ENCODE peak calls at places on chromosomes 5 and 9, in seven cellular contexts. A is neuronal stem cell, U is H1, T is IMR-90, P is trophoblast cell, R is mesendoderm, J is mesenchymal stem cell. W is an unnamed sample.

GRCh38 chr5:149485655-149486615 is 65.3 kb downstream of the CSNK1A1 start:
- DNase-seq in A (no peak), R (peak), U (no peak), J (peak), P (peak), T (peak), W (no peak)

GRCh38 chr9:93182572-93182971 is 1.4 kb upstream of the WNK2 start:
- DNase-seq in P (no peak), R (no peak), J (no peak), U (no peak), T (no peak), A (no peak), W (no peak)

GRCh38 chr5:142248853-142249462 is 75.9 kb downstream of the SPRY4 start:
- DNase-seq in A (no peak), R (no peak), J (no peak), U (no peak), T (peak), P (no peak), W (no peak)

GRCh38 chr5:60436518-60436917 is 263.4 kb downstream of the DEPDC1B start:
- DNase-seq in J (no peak), P (no peak), R (no peak), U (no peak), A (no peak), T (no peak), W (no peak)

GRCh38 chr5:79886940-79887339 is 104.1 kb downstream of the MTX3 start:
- DNase-seq in T (no peak), A (no peak), J (no peak), U (no peak), P (no peak), R (no peak), W (no peak)

GRCh38 chr9:77735515-77735914 is 87.4 kb upstream of the GNA14 start:
- DNase-seq in J (no peak), T (peak), A (no peak), R (peak), P (peak), U (no peak), W (no peak)

GRCh38 chr5:126119894-126120442 is 303.2 kb upstream of the GRAMD2B start:
- DNase-seq in A (no peak), P (no peak), R (no peak), U (no peak), J (peak), T (no peak), W (no peak)

GRCh38 chr9:120668399-120668798 is 45.9 kb downstream of the MEGF9 start:
- DNase-seq in R (no peak), T (no peak), A (no peak), P (no peak), U (no peak), J (peak), W (no peak)

GRCh38 chr9:92960561-92961290 is 13.4 kb downstream of the FGD3 start:
- DNase-seq in P (no peak), U (no peak), J (no peak), R (no peak), T (no peak), A (no peak), W (no peak)

GRCh38 chr5:60382761-60383160 is 317.2 kb downstream of the DEPDC1B start:
- DNase-seq in R (peak), P (peak), A (no peak), J (peak), U (no peak), T (peak), W (no peak)

GRCh38 chr9:130745210-130745800 is 51.7 kb downstream of the EXOSC2 start:
- DNase-seq in R (peak), A (no peak), U (no peak), T (no peak), P (peak), J (no peak), W (no peak)

DNA sequence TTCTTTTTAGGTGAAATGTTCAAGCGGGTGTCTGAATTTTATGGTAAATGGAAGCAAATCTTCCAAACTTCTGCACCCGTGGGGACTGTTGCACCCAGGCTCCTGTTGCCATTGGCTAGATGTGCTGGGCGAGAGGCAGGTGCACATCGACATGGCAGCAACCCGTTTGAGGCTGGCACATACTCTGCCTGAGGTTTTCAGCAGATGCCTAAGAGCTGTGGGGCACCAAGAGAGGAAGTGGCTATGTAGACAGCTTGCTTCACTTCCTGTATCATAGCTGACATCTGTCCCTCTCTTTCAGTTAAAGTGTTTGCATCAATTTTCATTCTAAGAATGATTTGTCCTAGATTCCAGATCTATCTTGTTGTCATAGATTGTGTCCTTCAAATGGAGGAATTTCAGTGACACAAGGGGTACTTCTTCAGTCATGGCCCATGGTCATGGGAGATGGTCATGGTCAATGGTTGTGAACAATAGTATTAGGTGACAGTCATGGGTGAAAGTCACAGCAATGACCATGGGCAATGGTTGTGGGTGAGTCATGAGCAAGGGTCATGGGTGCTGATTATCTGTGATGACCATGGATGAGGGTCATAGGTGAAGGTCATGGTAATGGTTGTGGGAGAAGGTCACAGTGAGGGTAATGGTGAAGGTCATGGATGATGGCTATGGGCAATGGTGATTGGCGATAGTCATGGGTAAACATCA is 115.1 kb upstream of the IRX4 start:
- DNase-seq in U (no peak), P (no peak), A (no peak), J (no peak), T (no peak), R (no peak), W (no peak)
- H3K23ac ChIP-seq in U (no peak), P (no peak), A (no peak), J (no peak), T (no peak), R (no peak), W (no peak)

GRCh38 chr9:122821278-122821952 is 7.0 kb downstream of the PDCL start:
- DNase-seq in T (peak), R (no peak), A (no peak), J (peak), P (peak), U (no peak), W (no peak)
- H3K23ac ChIP-seq in T (peak), R (no peak), A (no peak), J (no peak), P (no peak), U (no peak), W (no peak)

DNA sequence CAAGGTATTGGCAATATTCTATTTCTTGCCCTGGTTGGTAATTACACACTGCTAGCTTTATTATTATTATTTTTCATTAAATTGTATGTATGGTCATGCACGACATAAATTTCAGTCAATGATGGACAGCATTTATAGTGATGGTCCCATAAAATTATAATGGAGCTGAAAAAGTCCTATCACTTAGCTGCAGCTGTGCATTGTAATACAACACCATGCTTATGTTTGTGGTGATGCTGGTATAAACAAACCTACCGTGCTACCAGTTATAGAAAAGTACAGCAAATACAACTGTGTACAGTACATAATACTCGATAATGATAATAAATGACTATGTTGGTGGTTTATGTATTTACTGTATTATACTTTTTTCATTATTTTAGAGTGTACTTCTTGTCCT is 65.5 kb downstream of the NR3C1 start:
- DNase-seq in T (peak), U (no peak), P (no peak), R (no peak), J (peak), A (no peak), W (no peak)
- H3K23ac ChIP-seq in T (no peak), U (no peak), P (no peak), R (no peak), J (no peak), A (no peak), W (no peak)

DNA sequence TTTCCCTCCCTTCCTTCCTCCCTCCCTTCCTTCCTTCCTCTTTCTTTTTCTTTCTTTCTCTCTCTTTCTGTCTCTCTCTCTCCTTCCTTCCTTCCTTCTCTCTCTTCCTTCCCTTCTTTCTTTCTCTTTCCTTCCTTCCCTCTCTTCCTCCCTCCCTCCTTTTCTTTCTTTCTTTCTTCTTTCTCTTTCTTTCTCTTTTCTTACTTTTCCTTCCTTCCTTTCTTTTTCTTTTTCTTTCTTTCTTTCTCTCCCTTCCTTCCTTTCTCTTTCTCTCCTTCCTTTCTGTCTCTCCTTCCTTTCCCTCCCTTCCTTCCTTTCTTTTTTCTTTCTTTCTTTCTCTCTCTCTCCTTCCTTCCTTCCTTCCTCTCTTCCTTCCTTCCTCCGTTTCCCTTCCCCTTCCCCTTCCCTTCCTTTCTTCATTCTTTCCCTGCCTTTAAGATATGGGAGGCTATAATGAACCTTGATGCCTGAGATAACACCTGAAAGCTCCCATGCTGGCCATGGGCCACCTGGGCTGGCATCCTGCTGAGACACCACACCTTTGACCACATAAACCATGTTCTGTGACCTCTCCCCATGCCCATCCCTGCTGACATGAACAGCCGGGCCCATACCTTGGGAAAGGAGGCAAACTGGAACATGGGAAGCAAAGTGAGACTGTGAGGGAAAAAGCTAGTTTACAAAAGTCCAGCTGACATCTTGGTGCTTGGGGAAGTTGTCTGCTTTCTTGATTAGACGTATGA is 197.8 kb upstream of the ZNF618 start:
- DNase-seq in R (no peak), P (no peak), J (no peak), A (no peak), T (no peak), U (no peak), W (no peak)
- H3K23ac ChIP-seq in R (no peak), P (no peak), J (no peak), A (no peak), T (no peak), U (no peak), W (no peak)

DNA sequence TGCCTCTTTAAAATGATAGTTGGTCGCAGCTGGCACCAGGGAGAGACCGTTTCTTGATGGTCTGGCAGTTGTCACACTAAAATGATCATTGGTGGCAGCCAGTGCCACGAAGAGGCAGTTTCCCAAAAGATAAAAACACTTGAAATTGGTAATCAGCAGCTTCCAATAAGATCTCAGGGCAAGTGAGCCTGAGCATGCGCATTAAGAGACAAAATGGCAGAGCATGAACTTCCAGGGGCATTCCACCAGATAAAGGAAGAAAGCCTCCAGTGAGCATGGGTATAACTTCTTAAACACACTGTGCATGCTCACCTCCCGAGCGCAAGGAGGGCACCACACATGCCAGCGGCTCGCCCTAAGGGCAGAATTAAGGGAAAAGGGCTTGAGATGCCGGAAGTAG is 1594.2 kb upstream of the CDH9 start:
- DNase-seq in A (no peak), U (no peak), J (no peak), R (no peak), P (no peak), T (no peak), W (no peak)
- H3K23ac ChIP-seq in A (no peak), U (no peak), J (no peak), R (no peak), P (no peak), T (no peak), W (no peak)

DNA sequence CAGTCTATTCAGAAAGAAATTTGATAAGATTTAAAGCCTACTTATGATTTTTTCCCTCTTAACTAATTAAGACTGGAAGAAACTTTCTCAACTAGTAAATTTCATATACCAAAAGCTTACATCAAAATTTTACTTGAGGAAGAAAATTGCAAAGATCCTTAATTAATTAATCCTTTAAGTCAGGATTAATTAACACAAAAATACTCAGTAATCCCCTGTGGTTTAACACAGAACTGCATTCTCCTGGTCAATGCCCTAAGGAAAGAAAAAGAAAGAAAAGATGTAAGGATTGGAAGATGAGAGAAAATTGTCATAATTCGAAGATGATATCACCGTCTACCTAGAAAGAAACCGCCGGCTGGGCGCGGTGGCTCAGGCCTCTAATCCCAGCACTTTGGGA is 17.3 kb upstream of the RUFY1 start:
- DNase-seq in P (peak), J (no peak), T (no peak), U (no peak), R (no peak), A (no peak), W (no peak)
- H3K23ac ChIP-seq in P (no peak), J (no peak), T (no peak), U (no peak), R (no peak), A (no peak), W (no peak)

GRCh38 chr9:88312070-88312469 is 76.2 kb upstream of the SPIN1 start:
- DNase-seq in P (no peak), T (no peak), R (no peak), A (no peak), U (no peak), J (no peak), W (no peak)

GRCh38 chr9:88313364-88314220 is 74.7 kb upstream of the SPIN1 start:
- DNase-seq in P (peak), R (peak), U (peak), T (no peak), J (no peak), A (no peak), W (peak)

GRCh38 chr9:88308831-88309230 is 79.4 kb upstream of the SPIN1 start:
- DNase-seq in T (no peak), U (no peak), R (no peak), P (no peak), J (no peak), A (no peak), W (no peak)

GRCh38 chr9:88310310-88310980 is 77.8 kb upstream of the SPIN1 start:
- DNase-seq in R (peak), A (no peak), P (peak), U (peak), T (peak), J (no peak), W (peak)

GRCh38 chr9:88312517-88313103 is 75.6 kb upstream of the SPIN1 start:
- DNase-seq in R (no peak), U (no peak), A (no peak), T (no peak), J (no peak), P (no peak), W (no peak)
- H3K23ac ChIP-seq in R (no peak), U (no peak), A (no peak), T (no peak), J (no peak), P (no peak), W (no peak)